ENCODE peak calls at places on chromosomes 11 and 22, in ten cellular contexts. P, D, W, V, M, N, E, K, L and I are unnamed samples.

GRCh38 chr22:42932857-42933782 is 76.0 kb upstream of the ARFGAP3 start:
- DNase-seq in P (no peak), D (no peak), W (no peak), V (peak), M (peak), N (peak), E (no peak), K (no peak), L (peak), I (peak)

GRCh38 chr22:20013382-20013871 is 3.2 kb downstream of the ARVCF start:
- DNase-seq in P (peak), D (peak), W (peak), V (peak), M (peak), N (peak), E (peak), K (peak), L (peak), I (peak)

GRCh38 chr11:84691830-84692229 is 935.3 kb downstream of the DLG2 start:
- DNase-seq in P (no peak), D (no peak), W (no peak), V (no peak), M (no peak), N (no peak), E (no peak), K (no peak), L (no peak), I (no peak)

GRCh38 chr11:36352919-36353318 is 56.8 kb downstream of the PRR5L start:
- DNase-seq in P (no peak), D (no peak), W (no peak), V (no peak), M (no peak), N (no peak), E (peak), K (no peak), L (no peak), I (no peak)

GRCh38 chr22:40509401-40510134 is 127.0 kb downstream of the MRTFA start:
- DNase-seq in P (no peak), D (no peak), W (peak), V (peak), M (peak), N (no peak), E (no peak), K (peak), L (peak), I (peak)

GRCh38 chr11:15197696-15198095 is 83.0 kb downstream of the INSC start:
- DNase-seq in P (no peak), D (no peak), W (no peak), V (no peak), M (peak), N (no peak), E (no peak), K (no peak), L (no peak), I (no peak)

GRCh38 chr11:70371241-70371640 is 27.1 kb upstream of the CTTN start:
- DNase-seq in P (no peak), D (no peak), W (no peak), V (no peak), M (no peak), N (no peak), E (no peak), K (no peak), L (no peak), I (no peak)

GRCh38 chr11:32334822-32335221 is 100.5 kb downstream of the WT1 start:
- DNase-seq in P (peak), D (no peak), W (peak), V (no peak), M (no peak), N (no peak), E (no peak), K (no peak), L (peak), I (peak)

GRCh38 chr11:74691755-74692154 is 39.5 kb downstream of the CHRDL2 start:
- DNase-seq in P (no peak), D (no peak), W (no peak), V (no peak), M (no peak), N (no peak), E (no peak), K (no peak), L (no peak), I (no peak)

GRCh38 chr11:47326198-47326597 is 26.3 kb downstream of the MYBPC3 start:
- DNase-seq in P (no peak), D (no peak), W (no peak), V (no peak), M (no peak), N (no peak), E (no peak), K (no peak), L (no peak), I (no peak)

GRCh38 chr11:3723014-3723708 is 52.0 kb upstream of the CHRNA10 start:
- DNase-seq in P (no peak), D (no peak), W (peak), V (peak), M (peak), N (no peak), E (no peak), K (no peak), L (peak), I (peak)

GRCh38 chr11:75733346-75734107 is 15.9 kb downstream of the MOGAT2 start:
- DNase-seq in P (no peak), D (no peak), W (no peak), V (peak), M (no peak), N (no peak), E (no peak), K (no peak), L (no peak), I (no peak)

GRCh38 chr11:7239877-7240276 is 11.8 kb upstream of the SYT9 start:
- DNase-seq in P (no peak), D (no peak), W (no peak), V (no peak), M (no peak), N (no peak), E (no peak), K (no peak), L (no peak), I (no peak)

GRCh38 chr11:93736129-93736528 is 5.2 kb downstream of the TAF1D start:
- DNase-seq in P (no peak), D (no peak), W (peak), V (no peak), M (no peak), N (no peak), E (no peak), K (no peak), L (peak), I (no peak)

GRCh38 chr11:43285826-43286225 is 26.0 kb upstream of the API5 start:
- DNase-seq in P (no peak), D (no peak), W (no peak), V (no peak), M (no peak), N (no peak), E (no peak), K (no peak), L (no peak), I (no peak)

GRCh38 chr11:130426223-130427048 is 2.0 kb downstream of the ADAMTS8 start:
- DNase-seq in P (no peak), D (no peak), W (no peak), V (no peak), M (no peak), N (no peak), E (no peak), K (no peak), L (no peak), I (no peak)

GRCh38 chr11:65891180-65892136 is 985 bp downstream of the CCDC85B start:
- DNase-seq in P (peak), D (no peak), W (peak), V (no peak), M (peak), N (no peak), E (no peak), K (no peak), L (peak), I (no peak)

GRCh38 chr11:86610559-86611341 is 61.7 kb downstream of the ME3 start:
- DNase-seq in P (no peak), D (no peak), W (no peak), V (no peak), M (no peak), N (no peak), E (no peak), K (no peak), L (no peak), I (no peak)

GRCh38 chr11:11842426-11843008 is 745 bp downstream of the USP47 start:
- DNase-seq in P (no peak), D (peak), W (peak), V (peak), M (peak), N (peak), E (peak), K (peak), L (peak), I (peak)

GRCh38 chr11:67562951-67563350 is 20.7 kb upstream of the GSTP1 start:
- DNase-seq in P (no peak), D (no peak), W (no peak), V (no peak), M (no peak), N (no peak), E (no peak), K (no peak), L (peak), I (no peak)

GRCh38 chr11:96311120-96311568 is 31.9 kb downstream of the MAML2 start:
- DNase-seq in P (no peak), D (no peak), W (peak), V (no peak), M (peak), N (no peak), E (no peak), K (no peak), L (peak), I (peak)

GRCh38 chr11:4882543-4882942 is 843 bp downstream of the OR51T1 start:
- DNase-seq in P (no peak), D (no peak), W (no peak), V (no peak), M (no peak), N (no peak), E (no peak), K (no peak), L (no peak), I (no peak)

GRCh38 chr11:122100222-122101080 is 15.6 kb downstream of the BLID start:
- DNase-seq in P (no peak), D (peak), W (peak), V (peak), M (peak), N (no peak), E (no peak), K (peak), L (peak), I (no peak)

GRCh38 chr11:62543680-62544444 is 2.7 kb downstream of the AHNAK start:
- DNase-seq in P (no peak), D (no peak), W (no peak), V (no peak), M (peak), N (peak), E (no peak), K (no peak), L (no peak), I (no peak)

GRCh38 chr11:113168358-113168757 is 146.0 kb upstream of the TTC12 start:
- DNase-seq in P (no peak), D (no peak), W (no peak), V (no peak), M (no peak), N (no peak), E (no peak), K (no peak), L (no peak), I (no peak)

GRCh38 chr22:22884888-22885840 is 2.5 kb upstream of the IGLL5 start:
- DNase-seq in P (no peak), D (no peak), W (no peak), V (no peak), M (no peak), N (peak), E (no peak), K (no peak), L (no peak), I (no peak)

GRCh38 chr11:44823006-44823405 is 96.2 kb downstream of the TSPAN18 start:
- DNase-seq in P (no peak), D (no peak), W (no peak), V (no peak), M (no peak), N (no peak), E (no peak), K (no peak), L (peak), I (peak)

GRCh38 chr22:42673898-42674390 is 24.8 kb upstream of the CYB5R3 start:
- DNase-seq in P (peak), D (no peak), W (no peak), V (no peak), M (no peak), N (no peak), E (no peak), K (no peak), L (peak), I (peak)